ENCODE peak calls at places on chromosomes 13 and 19, in ten cellular contexts. E is GM04504; Z is fibroblast of the conjunctiva; U is NCI-H1048; F is NCI-H2029; D is HT1080; R is CD8-positive, alpha-beta memory T cell; K is AG04450; T is stimulated activated CD8-positive, alpha-beta memory T cell treated with anti-CD3 and anti-CD28 coated beads, Interleukin-4, amount 100 ng/mL, for 24 hours; A is pancreas. P is an unnamed sample.

GRCh38 chr19:35975608-35976214 is 19.3 kb upstream of the SDHAF1 start:
- DNase-seq in T (no peak), D (no peak), Z (no peak), A (no peak), U (no peak), E (no peak), F (no peak), R (no peak), K (no peak), P (no peak)

GRCh38 chr13:23469901-23470525 is 36.5 kb upstream of the SACS start:
- DNase-seq in R (no peak), F (no peak), T (no peak), U (no peak), K (no peak), E (peak), D (no peak), A (no peak), Z (peak), P (no peak)

GRCh38 chr19:7699422-7700127 is 2.4 kb downstream of the FCER2 start:
- DNase-seq in F (no peak), A (no peak), D (peak), E (no peak), T (no peak), R (no peak), Z (no peak), U (no peak), K (no peak), P (no peak)

GRCh38 chr19:17205237-17206140 is 9.7 kb upstream of the USE1 start:
- DNase-seq in F (peak), A (peak), U (no peak), D (peak), Z (peak), R (peak), K (no peak), E (no peak), T (no peak), P (peak)

GRCh38 chr13:48644141-48644540 is 9.6 kb upstream of the CYSLTR2 start:
- DNase-seq in A (no peak), F (no peak), U (no peak), Z (no peak), T (no peak), R (no peak), K (no peak), D (no peak), E (no peak), P (no peak)

GRCh38 chr19:6750062-6750461 is 10.6 kb downstream of the TRIP10 start:
- DNase-seq in E (no peak), D (no peak), K (no peak), A (no peak), T (no peak), Z (no peak), R (no peak), U (no peak), F (no peak), P (no peak)

GRCh38 chr13:44272692-44273091 is 100.9 kb upstream of the SERP2 start:
- DNase-seq in Z (no peak), E (no peak), R (no peak), D (peak), K (no peak), T (no peak), U (no peak), A (no peak), F (no peak), P (no peak)

GRCh38 chr13:112097770-112098169 is 30.8 kb downstream of the SOX1 start:
- DNase-seq in U (no peak), R (no peak), F (no peak), E (no peak), D (no peak), A (no peak), K (no peak), T (no peak), Z (no peak), P (no peak)

GRCh38 chr19:38399081-38399480 is 3.8 kb upstream of the FAM98C start:
- DNase-seq in R (no peak), F (no peak), K (no peak), A (no peak), Z (no peak), T (no peak), D (no peak), E (no peak), U (no peak), P (no peak)

GRCh38 chr13:32737111-32737571 is 150.9 kb downstream of the PDS5B start:
- DNase-seq in D (no peak), E (no peak), A (no peak), K (no peak), F (no peak), Z (no peak), T (no peak), U (no peak), R (peak), P (no peak)

GRCh38 chr19:16342002-16342715 is 17.5 kb downstream of the KLF2 start:
- DNase-seq in U (no peak), A (no peak), T (no peak), Z (no peak), F (no peak), D (no peak), E (peak), K (no peak), R (peak), P (peak)

GRCh38 chr13:113245858-113246791 is 36.7 kb downstream of the CUL4A start:
- DNase-seq in U (no peak), D (no peak), Z (no peak), K (no peak), T (no peak), F (no peak), R (no peak), A (no peak), E (no peak), P (no peak)

GRCh38 chr19:16367269-16367683 is 42.6 kb downstream of the KLF2 start:
- DNase-seq in Z (no peak), E (no peak), R (peak), F (no peak), A (no peak), U (no peak), T (no peak), K (no peak), D (no peak), P (peak)

GRCh38 chr19:46744005-46744691 is 1.7 kb upstream of the FKRP start:
- DNase-seq in A (no peak), T (no peak), Z (no peak), R (no peak), U (no peak), D (no peak), K (no peak), E (no peak), F (no peak), P (no peak)

GRCh38 chr19:24140099-24140498 is 53.1 kb downstream of the ZNF254 start:
- DNase-seq in T (no peak), A (no peak), E (peak), K (peak), D (peak), Z (peak), F (peak), U (no peak), R (no peak), P (no peak)

GRCh38 chr13:41649659-41650058 is 192.3 kb downstream of the RGCC start:
- DNase-seq in U (no peak), D (no peak), F (no peak), K (no peak), A (no peak), E (no peak), T (no peak), Z (no peak), R (no peak), P (no peak)

GRCh38 chr13:51674276-51674675 is 90.0 kb downstream of the WDFY2 start:
- DNase-seq in F (peak), T (no peak), K (no peak), D (no peak), R (no peak), E (no peak), U (peak), A (peak), Z (no peak), P (no peak)

P was measured in activated T-helper 1 cell treated with anti-CD3 and anti-CD28 coated beads, Interleukin-12 subunit alpha, Interleukin-12 subunit beta, Interleukin-2, Interleukin-4 antibody, amounts not matched to agents 30 ng/mL and 10 ng/mL and 1 ng/mL, durations not matched to agents 14 hours and 24 hours and 36 hours.